ENCODE peak calls at places on chromosomes 4 and X, in ten cellular contexts. Z, M, F, N, R, L, T, H, E and X are unnamed samples.

GRCh38 chr4:16337936-16338335 is 111.7 kb upstream of the TAPT1 start:
- DNase-seq in F (no peak), E (no peak), T (no peak), Z (no peak), M (no peak), R (no peak), L (no peak), N (no peak), H (no peak), X (no peak)

GRCh38 chr4:40046311-40046980 is 10.2 kb upstream of the N4BP2 start:
- DNase-seq in H (peak), E (no peak), L (no peak), Z (no peak), M (no peak), T (no peak), R (no peak), N (no peak), F (no peak), X (peak)

GRCh38 chr4:75229783-75230570 is 284.2 kb downstream of the RCHY1 start:
- DNase-seq in M (no peak), Z (no peak), L (no peak), F (no peak), H (no peak), N (no peak), T (no peak), E (no peak), R (no peak), X (no peak)

GRCh38 chr4:144787365-144788263 is 141.7 kb downstream of the HHIP start:
- DNase-seq in E (no peak), F (no peak), L (no peak), Z (no peak), T (no peak), N (no peak), M (peak), H (peak), R (no peak), X (no peak)

GRCh38 chrX:12894074-12894691 is 12.2 kb upstream of the TLR8 start:
- DNase-seq in M (peak), N (peak), H (peak), F (no peak), Z (no peak), L (peak), T (peak), R (peak), E (no peak), X (peak)

GRCh38 chr4:12036450-12036849 is 607.8 kb upstream of the HS3ST1 start:
- DNase-seq in T (no peak), M (no peak), N (no peak), H (no peak), R (no peak), L (no peak), F (no peak), E (no peak), Z (no peak), X (no peak)

GRCh38 chrX:115367956-115368355 is 78.4 kb downstream of the LUZP4 start:
- DNase-seq in E (no peak), F (no peak), L (no peak), R (no peak), N (no peak), M (no peak), T (no peak), H (peak), Z (no peak), X (no peak)

GRCh38 chr4:76836860-76837564 is 60.9 kb downstream of the SOWAHB start:
- DNase-seq in F (no peak), M (no peak), R (no peak), Z (no peak), L (no peak), T (no peak), E (no peak), N (no peak), H (no peak), X (no peak)

GRCh38 chr4:11214281-11214680 is 214.4 kb downstream of the HS3ST1 start:
- DNase-seq in T (no peak), H (no peak), R (no peak), F (no peak), E (no peak), L (no peak), M (no peak), N (no peak), Z (no peak), X (no peak)

GRCh38 chr4:157096439-157096838 is 20.5 kb downstream of the GLRB start:
- DNase-seq in M (no peak), E (no peak), F (no peak), T (no peak), Z (no peak), L (no peak), H (peak), N (no peak), R (no peak), X (no peak)

GRCh38 chrX:154797006-154797405 is 8.3 kb downstream of the MPP1 start:
- DNase-seq in Z (no peak), R (no peak), H (no peak), F (no peak), E (no peak), M (no peak), L (no peak), T (no peak), N (no peak), X (no peak)

GRCh38 chr4:88756149-88756548 is 58.5 kb upstream of the NAP1L5 start:
- DNase-seq in E (no peak), L (no peak), T (no peak), R (no peak), H (no peak), N (no peak), Z (no peak), M (no peak), F (no peak), X (no peak)

GRCh38 chr4:24003926-24004325 is 114.1 kb upstream of the PPARGC1A start:
- DNase-seq in H (peak), L (no peak), M (no peak), E (no peak), N (no peak), R (no peak), T (no peak), Z (no peak), F (no peak), X (peak)

GRCh38 chr4:80029364-80029763 is 43.7 kb downstream of the ANTXR2 start:
- DNase-seq in R (no peak), T (no peak), E (no peak), F (no peak), M (no peak), L (no peak), Z (no peak), N (no peak), H (no peak), X (no peak)